ENCODE peak calls at places on chromosomes 2 and 18, in seven cellular contexts. T is Peyer's patch, U is neural progenitor cell, V is osteoblast, B is heart left ventricle, D is GM12878, Q is MM.1S. J is an unnamed sample.

GRCh38 chr2:225002039-225002655 is 40.1 kb downstream of the DOCK10 start:
- DNase-seq in T (peak; percentile 87), U (peak; percentile 84), V (peak; percentile 42), B (peak; percentile 49), D (peak; percentile 60), Q (peak; percentile 60), J (peak; percentile 48)

GRCh38 chr2:135150711-135151110 is 98.6 kb downstream of the RAB3GAP1 start:
- DNase-seq in T (no peak), U (peak; percentile 31), V (no peak), B (no peak), D (no peak), Q (no peak), J (no peak)

GRCh38 chr2:177673602-177674595 is 281.3 kb downstream of the AGPS start:
- DNase-seq in T (no peak), U (no peak), V (no peak), B (no peak), D (no peak), Q (no peak), J (no peak)

GRCh38 chr2:168486440-168486839 is 30.4 kb downstream of the CERS6 start:
- DNase-seq in T (no peak), U (no peak), V (no peak), B (no peak), D (no peak), Q (no peak), J (no peak)

GRCh38 chr2:118150294-118150693 is 62.0 kb downstream of the INSIG2 start:
- DNase-seq in T (no peak), U (no peak), V (no peak), B (no peak), D (no peak), Q (no peak), J (no peak)

GRCh38 chr2:135245055-135245454 is 193.0 kb downstream of the RAB3GAP1 start:
- DNase-seq in T (no peak), U (no peak), V (peak; percentile 68), B (no peak), D (no peak), Q (no peak), J (peak; percentile 53)

GRCh38 chr2:222864296-222864695 is 3.5 kb downstream of the ACSL3 start:
- DNase-seq in T (no peak), U (peak; percentile 42), V (peak; percentile 82), B (no peak), D (no peak), Q (no peak), J (peak; percentile 71)

GRCh38 chr2:26178246-26178645 is 5.4 kb downstream of the GAREM2 start:
- DNase-seq in T (no peak), U (no peak), V (no peak), B (no peak), D (no peak), Q (no peak), J (no peak)

GRCh38 chr2:134253804-134254203 is at the start of gene MGAT5:
- DNase-seq in T (peak; percentile 74), U (no peak), V (no peak), B (no peak), D (no peak), Q (no peak), J (no peak)

GRCh38 chr18:38312532-38312931 is 746.9 kb upstream of the CELF4 start:
- DNase-seq in T (no peak), U (no peak), V (no peak), B (no peak), D (no peak), Q (no peak), J (no peak)

GRCh38 chr2:231714639-231715498 is 6.5 kb downstream of the PTMA start:
- DNase-seq in T (peak; percentile 92), U (peak; percentile 93), V (peak; percentile 89), B (peak; percentile 72), D (peak; percentile 40), Q (peak; percentile 67), J (no peak)

GRCh38 chr2:110832740-110833139 is 100.4 kb downstream of the ACOXL start:
- DNase-seq in T (no peak), U (no peak), V (no peak), B (no peak), D (no peak), Q (no peak), J (no peak)

DNA sequence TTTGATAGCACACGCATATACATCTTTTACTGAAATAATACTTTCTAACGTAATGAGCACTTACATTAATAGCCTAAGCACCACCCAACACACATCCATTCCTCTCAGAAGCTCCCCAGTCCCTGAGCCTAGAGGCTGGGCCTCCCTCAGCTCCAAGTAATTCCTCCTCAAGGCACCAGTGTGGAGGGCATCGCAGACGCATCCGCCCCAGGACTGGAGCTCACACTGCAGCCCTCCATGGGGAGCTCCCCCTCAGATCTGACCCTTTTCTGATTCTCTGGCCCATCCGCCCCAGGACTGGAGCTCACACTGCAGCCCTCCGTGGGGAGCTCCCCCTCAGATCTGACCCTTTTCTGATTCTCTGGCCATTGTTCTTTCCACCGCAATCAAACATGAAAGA is 60.4 kb upstream of the SNTG2 start:
- DNase-seq in T (no peak), U (no peak), V (no peak), B (no peak), D (no peak), Q (no peak), J (no peak)
- H3K27ac ChIP-seq in T (no peak overlapping the region), U (no peak overlapping the region), V (no peak overlapping the region), B (no peak overlapping the region), D (no peak overlapping the region), Q (no peak overlapping the region), J (no peak overlapping the region)

GRCh38 chr2:172398444-172398843 is 28.9 kb upstream of the ITGA6 start:
- DNase-seq in T (no peak), U (no peak), V (no peak), B (no peak), D (no peak), Q (no peak), J (no peak)
- TF ChIP-seq CTCF in T (no peak), U (no peak), V (no peak), B (no peak), D (no peak), Q (no peak), J (no peak)

GRCh38 chr2:234958311-234958710 is 6.5 kb downstream of the SH3BP4 start:
- DNase-seq in T (no peak), U (no peak), V (no peak), B (no peak), D (no peak), Q (no peak), J (no peak)
- H3K27ac ChIP-seq in T (no peak overlapping the region), U (no peak overlapping the region), V (no peak overlapping the region), B (no peak overlapping the region), D (no peak overlapping the region), Q (no peak overlapping the region), J (no peak overlapping the region)

DNA sequence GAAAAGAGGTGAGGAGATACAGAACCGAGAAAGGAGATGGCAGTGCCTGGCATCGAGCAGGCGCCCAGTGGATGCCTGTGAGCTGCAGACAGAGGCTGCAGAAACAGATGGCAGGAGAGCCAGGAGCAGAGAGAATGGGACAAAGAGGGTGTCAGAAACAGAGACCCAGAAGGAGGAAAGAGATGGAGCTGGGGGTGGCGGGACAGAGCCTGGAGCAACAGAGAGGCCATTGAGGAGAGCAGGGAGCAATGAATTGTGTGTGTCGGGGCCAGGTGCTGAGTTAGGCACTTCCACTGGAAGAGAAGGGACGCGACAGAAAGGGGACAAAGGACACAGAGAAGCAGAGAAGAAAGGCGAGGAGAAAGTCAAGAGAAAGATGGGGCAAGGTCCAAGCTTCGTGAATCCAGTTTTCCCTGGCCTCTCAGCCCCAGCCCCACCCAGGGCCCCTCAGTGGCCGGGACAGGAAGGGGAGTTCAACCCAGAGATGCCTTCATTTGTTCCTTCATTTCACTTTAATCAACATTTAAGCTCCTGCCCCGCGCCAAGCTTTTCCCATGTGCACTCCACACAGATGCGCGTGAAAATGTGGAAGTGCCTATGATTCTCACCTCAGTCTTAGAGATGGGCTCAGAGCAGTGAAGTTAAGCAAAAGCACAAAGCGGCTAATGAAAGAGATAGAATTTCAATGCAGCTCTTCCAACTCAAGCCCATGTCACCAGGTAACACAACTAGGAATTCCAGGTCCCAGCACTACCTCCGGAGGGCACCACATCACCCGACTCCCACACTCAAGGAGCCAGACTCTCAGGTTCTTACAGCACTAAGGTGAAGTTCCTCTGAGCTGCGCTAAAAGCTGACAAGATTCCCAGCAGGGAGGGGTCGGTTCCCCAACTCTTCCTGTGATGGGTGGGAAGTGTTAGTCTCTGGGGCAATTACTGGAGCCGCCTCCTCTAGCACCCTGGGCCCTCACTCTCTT is 55.2 kb downstream of the TNS1 start:
- DNase-seq in T (no peak), U (no peak), V (peak; percentile 50), B (peak; percentile 11), D (no peak), Q (no peak), J (no peak)
- TF ChIP-seq CTCF in T (no peak), U (peak; percentile 19), V (no peak), B (no peak), D (no peak), Q (no peak), J (no peak)